ENCODE peak calls at places on chromosomes 12 and 14, in eight cellular contexts. C, B, G, I, N, T, J and K are unnamed samples.

GRCh38 chr12:19675361-19675760 is 236.1 kb downstream of the AEBP2 start:
- DNase-seq in C (no peak), B (no peak), G (no peak), I (no peak), N (no peak), T (no peak), J (no peak), K (no peak)

GRCh38 chr12:10701226-10701681 is 21.9 kb downstream of the YBX3 start:
- DNase-seq in C (no peak), B (no peak), G (no peak), I (no peak), N (no peak), T (no peak), J (no peak), K (no peak)

GRCh38 chr14:100190126-100190525 is 30.7 kb upstream of the DEGS2 start:
- DNase-seq in C (no peak), B (no peak), G (no peak), I (no peak), N (no peak), T (peak; percentile 49), J (no peak), K (peak; percentile 33)

GRCh38 chr12:224330-224729 is 10.4 kb upstream of the SLC6A12 start:
- DNase-seq in C (no peak), B (no peak), G (no peak), I (no peak), N (no peak), T (no peak), J (no peak), K (no peak)

GRCh38 chr14:70013269-70013873 is 134.2 kb downstream of the SMOC1 start:
- DNase-seq in C (peak; percentile 30), B (peak; percentile 41), G (peak; percentile 48), I (peak; percentile 68), N (peak; percentile 52), T (peak; percentile 49), J (no peak), K (peak; percentile 37)

GRCh38 chr14:23119362-23120327 is 590 bp upstream of the CEBPE start:
- DNase-seq in C (no peak), B (no peak), G (no peak), I (peak; percentile 38), N (no peak), T (no peak), J (no peak), K (no peak)

GRCh38 chr12:85504164-85504563 is 224.1 kb downstream of the ALX1 start:
- DNase-seq in C (no peak), B (no peak), G (no peak), I (no peak), N (no peak), T (no peak), J (no peak), K (no peak)

GRCh38 chr14:104085032-104085888 is at the start of gene ASPG:
- DNase-seq in C (no peak), B (peak; percentile 83), G (peak; percentile 72), I (peak; percentile 79), N (peak; percentile 50), T (no peak), J (no peak), K (no peak)

GRCh38 chr12:58452546-58452945 is 467.8 kb downstream of the LRIG3 start:
- DNase-seq in C (peak; percentile 56), B (no peak), G (no peak), I (no peak), N (no peak), T (no peak), J (peak; percentile 46), K (no peak)

GRCh38 chr14:102155150-102155549 is 15.5 kb downstream of the WDR20 start:
- DNase-seq in C (peak; percentile 67), B (no peak), G (peak; percentile 68), I (peak; percentile 17), N (peak; percentile 42), T (no peak), J (peak; percentile 60), K (no peak)

GRCh38 chr12:63897931-63898330 is 53.4 kb downstream of the SRGAP1 start:
- DNase-seq in C (no peak), B (peak; percentile 18), G (no peak), I (no peak), N (no peak), T (no peak), J (no peak), K (no peak)

GRCh38 chr12:78034025-78034424 is 203.3 kb downstream of the NAV3 start:
- DNase-seq in C (peak; percentile 55), B (no peak), G (no peak), I (no peak), N (no peak), T (no peak), J (no peak), K (no peak)

GRCh38 chr14:77206261-77206824 is 24.7 kb downstream of the TMEM63C start:
- DNase-seq in C (no peak), B (no peak), G (no peak), I (no peak), N (no peak), T (no peak), J (no peak), K (no peak)

DNA sequence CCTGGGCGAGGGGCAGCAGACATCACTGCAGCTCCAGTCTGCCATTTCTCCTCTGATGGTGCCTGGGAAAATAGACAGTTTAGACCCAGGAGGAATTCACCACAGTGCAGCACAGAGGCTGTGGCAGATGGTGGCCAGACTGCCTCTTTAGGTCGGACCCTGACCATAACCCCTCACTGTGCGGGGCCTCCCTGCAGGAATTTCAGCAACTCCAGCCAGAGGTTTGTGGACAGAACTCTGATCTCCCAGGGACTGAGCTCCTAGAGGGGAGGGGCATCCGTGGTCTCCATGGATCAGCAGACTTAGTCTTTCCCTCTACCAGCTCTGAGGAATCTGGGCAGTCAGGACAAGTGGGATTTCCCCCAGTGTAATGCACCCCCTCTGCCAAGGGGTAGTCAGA is 106.5 kb downstream of the ZC3H14 start:
- DNase-seq in C (no peak), B (no peak), G (no peak), I (peak; percentile 7), N (no peak), T (no peak), J (no peak), K (no peak)
- H4K20me1 ChIP-seq in C (no peaks in the 10 kb centered on the region), B (no peaks in the 10 kb centered on the region), G (no peaks in the 10 kb centered on the region), I (no peaks in the 10 kb centered on the region), N (no peaks in the 10 kb centered on the region), T (no peaks in the 10 kb centered on the region), J (no peaks in the 10 kb centered on the region), K (no peaks in the 10 kb centered on the region)

GRCh38 chr12:130879781-130880389 is 8.0 kb downstream of the RAN start:
- DNase-seq in C (no peak), B (peak; percentile 32), G (no peak), I (no peak), N (peak; percentile 27), T (no peak), J (no peak), K (no peak)

GRCh38 chr12:130880411-130880885 is 8.6 kb downstream of the RAN start:
- DNase-seq in C (no peak), B (no peak), G (no peak), I (no peak), N (no peak), T (no peak), J (no peak), K (no peak)

GRCh38 chr12:130878193-130879185 is 6.6 kb downstream of the RAN start:
- DNase-seq in C (no peak), B (peak; percentile 44), G (peak; percentile 32), I (no peak), N (no peak), T (no peak), J (no peak), K (no peak)

GRCh38 chr12:130881046-130881445 is 9.2 kb downstream of the RAN start:
- DNase-seq in C (no peak), B (no peak), G (no peak), I (no peak), N (no peak), T (no peak), J (no peak), K (no peak)

DNA sequence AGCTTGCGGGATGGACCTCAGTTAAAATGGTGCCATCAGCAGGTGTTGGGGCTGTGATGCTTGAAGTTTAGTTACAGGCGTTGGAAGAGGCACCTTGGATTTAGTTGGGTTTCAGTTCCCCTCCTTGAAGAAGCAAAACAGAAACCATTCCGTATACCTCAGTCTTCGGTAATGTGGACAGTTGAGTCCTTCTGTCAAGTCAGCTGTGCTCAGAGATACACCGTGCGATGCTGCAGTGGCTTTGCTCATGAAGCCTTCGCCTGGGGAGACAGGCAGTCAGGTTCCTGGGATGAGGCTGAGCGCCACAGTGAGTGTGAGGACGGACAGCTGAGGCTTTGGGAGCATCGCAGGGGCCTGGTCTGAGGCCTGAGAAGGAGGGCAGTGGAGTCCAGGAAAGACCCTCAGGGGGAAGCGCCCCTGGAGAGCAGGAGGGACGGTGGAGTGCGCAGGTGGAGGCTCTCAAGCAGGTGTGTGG is 7.4 kb downstream of the RAN start:
- DNase-seq in C (no peak), B (peak; percentile 22), G (no peak), I (no peak), N (peak; percentile 30), T (no peak), J (no peak), K (no peak)
- H3K4me2 ChIP-seq in C (no peak overlapping the region), B (no peak overlapping the region), G (no peak overlapping the region), I (no peak overlapping the region), N (no peak overlapping the region), T (no peak overlapping the region), J (no peak overlapping the region), K (no peak overlapping the region)

GRCh38 chr14:61566537-61567225 is 128.6 kb upstream of the HIF1A start:
- DNase-seq in C (peak; percentile 76), B (no peak), G (peak; percentile 49), I (no peak), N (no peak), T (peak; percentile 78), J (peak; percentile 83), K (peak; percentile 71)
- H3K4me3 ChIP-seq in C (no peak overlapping the region), B (no peak overlapping the region), G (no peak overlapping the region), I (no peak overlapping the region), N (no peak overlapping the region), T (peak overlapping the region; percentile 28), J (no peak overlapping the region), K (no peak overlapping the region)

DNA sequence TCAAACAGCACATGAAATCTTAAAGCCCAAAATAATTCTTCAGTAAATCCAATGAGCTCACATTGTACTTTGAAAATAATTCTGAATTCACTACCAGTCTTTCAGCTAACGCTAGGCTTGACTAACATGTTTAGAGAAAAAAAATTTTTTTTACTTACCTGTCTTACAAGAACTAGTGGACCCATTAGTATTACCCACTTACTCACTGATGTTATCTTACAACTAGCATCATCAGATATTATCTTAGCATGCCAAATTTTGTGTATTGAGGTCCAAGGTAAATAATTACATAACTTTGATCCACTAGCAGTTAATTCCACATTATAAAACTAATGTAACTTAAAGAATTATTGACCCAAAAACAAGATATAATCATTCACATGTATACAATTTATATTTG is 62.7 kb downstream of the SLC41A2 start:
- DNase-seq in C (no peak), B (no peak), G (no peak), I (no peak), N (no peak), T (peak; percentile 92), J (no peak), K (no peak)
- H4K20me1 ChIP-seq in C (no peaks in the 10 kb centered on the region), B (no peaks in the 10 kb centered on the region), G (no peaks in the 10 kb centered on the region), I (no peaks in the 10 kb centered on the region), N (no peaks in the 10 kb centered on the region), T (no peaks in the 10 kb centered on the region), J (no peaks in the 10 kb centered on the region), K (no peaks in the 10 kb centered on the region)

GRCh38 chr14:20782280-20782890 is 1.3 kb downstream of the RNASE6 start:
- DNase-seq in C (no peak), B (no peak), G (peak; percentile 39), I (peak; percentile 18), N (no peak), T (peak; percentile 31), J (no peak), K (no peak)
- H3K4me2 ChIP-seq in C (no peak overlapping the region), B (no peak overlapping the region), G (peak overlapping the region; percentile 65), I (peak overlapping the region; percentile 50), N (no peak overlapping the region), T (peak overlapping the region; percentile 15), J (no peak overlapping the region), K (no peak overlapping the region)

GRCh38 chr12:84058136-84058535 is 854.5 kb downstream of the SLC6A15 start:
- DNase-seq in C (no peak), B (no peak), G (no peak), I (peak; percentile 9), N (no peak), T (no peak), J (no peak), K (no peak)
- H3K4me3 ChIP-seq in C (no peak overlapping the region), B (no peak overlapping the region), G (no peak overlapping the region), I (no peak overlapping the region), N (no peak overlapping the region), T (no peak overlapping the region), J (no peak overlapping the region), K (no peak overlapping the region)